ENCODE peak calls at places on chromosomes 16 and 17, in four cellular contexts. M is effector CD8-positive, alpha-beta T cell; D is NCI-H1694; I is NCI-H1436. K is an unnamed sample.

GRCh38 chr17:13114601-13115024 is 96.8 kb upstream of the ELAC2 start:
- DNase-seq in M (no peak), D (no peak), I (peak; percentile 9), K (no peak)

GRCh38 chr16:82753821-82754220 is 127.1 kb downstream of the CDH13 start:
- DNase-seq in D (no peak), M (no peak), I (no peak), K (no peak)

GRCh38 chr17:75024686-75025397 is 12.4 kb downstream of the MRPL58 start:
- DNase-seq in M (no peak), I (no peak), D (no peak), K (no peak)

GRCh38 chr17:35094902-35095301 is 24.8 kb downstream of the RAD51D start:
- DNase-seq in I (no peak), M (no peak), D (no peak), K (no peak)

GRCh38 chr16:54928016-54928356 is 2.7 kb upstream of the IRX5 start:
- DNase-seq in I (no peak), D (peak; percentile 6), M (no peak), K (no peak)

GRCh38 chr16:89345663-89346150 is 128.2 kb downstream of the ZNF778 start:
- DNase-seq in I (no peak), D (no peak), M (no peak), K (no peak)

GRCh38 chr17:18344021-18344420 is 19.3 kb downstream of the SHMT1 start:
- DNase-seq in I (no peak), D (no peak), M (no peak), K (no peak)

GRCh38 chr17:35345926-35346771 is 27.3 kb downstream of the SLFN11 start:
- DNase-seq in I (no peak), D (no peak), M (no peak), K (no peak)

GRCh38 chr16:8677481-8677880 is 3.1 kb downstream of the ABAT start:
- DNase-seq in I (no peak), M (no peak), D (no peak), K (no peak)

GRCh38 chr16:80852261-80852872 is 48.0 kb upstream of the CDYL2 start:
- DNase-seq in D (no peak), M (no peak), I (no peak), K (no peak)

GRCh38 chr16:16102738-16103137 is 120.6 kb downstream of the ABCC6 start:
- DNase-seq in M (no peak), D (no peak), I (no peak), K (no peak)

GRCh38 chr17:68257924-68258323 is 10.1 kb downstream of the AMZ2 start:
- DNase-seq in I (no peak), M (no peak), D (no peak), K (no peak)

K was measured in vagina.